ENCODE peak calls at places on chromosomes 3 and 15, in ten cellular contexts. D is stimulated activated CD8-positive, alpha-beta memory T cell treated with anti-CD3 and anti-CD28 coated beads, Interleukin-7, amount 100 ng/mL, for 24 hours; U is GM20000; P is neural crest cell; I is ELR; J is anterior cingulate cortex; A is NCI-H1105; S is lower leg skin; Y is left colon; X is NCI-H1092. T is an unnamed sample.

GRCh38 chr3:194505791-194506415 is 19.1 kb upstream of the ATP13A3 start:
- DNase-seq in D (no peak), U (no peak), P (no peak), I (no peak), J (no peak), A (no peak), S (no peak), Y (no peak), X (no peak), T (no peak)

GRCh38 chr15:42134617-42135243 is 21.7 kb downstream of the PLA2G4F start:
- DNase-seq in D (no peak), U (no peak), P (no peak), I (no peak), J (no peak), A (no peak), S (peak; percentile 6), Y (no peak), X (no peak), T (no peak)

GRCh38 chr3:71444028-71444860 is 139.3 kb downstream of the FOXP1 start:
- DNase-seq in D (no peak), U (peak; percentile 62), P (no peak), I (peak; percentile 84), J (no peak), A (no peak), S (peak; percentile 69), Y (peak; percentile 50), X (no peak), T (no peak)

GRCh38 chr3:30012941-30013543 is 593.4 kb upstream of the TGFBR2 start:
- DNase-seq in D (peak; percentile 21), U (peak; percentile 12), P (peak; percentile 65), I (peak; percentile 81), J (peak; percentile 1), A (peak; percentile 16), S (peak; percentile 68), Y (peak; percentile 90), X (peak; percentile 56), T (peak; percentile 68)

GRCh38 chr3:183502782-183503181 is 52.7 kb downstream of the KLHL6 start:
- DNase-seq in D (no peak), U (no peak), P (no peak), I (peak; percentile 16), J (no peak), A (no peak), S (no peak), Y (no peak), X (no peak), T (no peak)

GRCh38 chr3:145015243-145015642 is 1043.6 kb downstream of the DIPK2A start:
- DNase-seq in D (no peak), U (no peak), P (no peak), I (peak; percentile 9), J (no peak), A (no peak), S (no peak), Y (no peak), X (no peak), T (no peak)

GRCh38 chr15:61459785-61460707 is 230.9 kb upstream of the RORA start:
- DNase-seq in D (no peak), U (no peak), P (no peak), I (peak; percentile 22), J (no peak), A (no peak), S (no peak), Y (no peak), X (no peak), T (no peak)

GRCh38 chr3:134134240-134134639 is 104.5 kb upstream of the SLCO2A1 start:
- DNase-seq in D (no peak), U (no peak), P (no peak), I (peak; percentile 8), J (no peak), A (no peak), S (no peak), Y (no peak), X (no peak), T (no peak)

GRCh38 chr3:47664519-47664918 is 85.9 kb upstream of the CSPG5 start:
- DNase-seq in D (no peak), U (no peak), P (no peak), I (peak; percentile 53), J (no peak), A (no peak), S (no peak), Y (no peak), X (no peak), T (no peak)

GRCh38 chr3:178078933-178079332 is 457.3 kb upstream of the KCNMB2 start:
- DNase-seq in D (no peak), U (no peak), P (no peak), I (no peak), J (no peak), A (no peak), S (no peak), Y (no peak), X (no peak), T (no peak)

GRCh38 chr3:66303556-66303955 is 82.8 kb downstream of the SLC25A26 start:
- DNase-seq in D (no peak), U (peak; percentile 15), P (no peak), I (no peak), J (no peak), A (no peak), S (no peak), Y (no peak), X (no peak), T (no peak)

GRCh38 chr15:36185845-36186244 is 393.6 kb upstream of the CDIN1 start:
- DNase-seq in D (no peak), U (no peak), P (no peak), I (no peak), J (no peak), A (no peak), S (no peak), Y (no peak), X (no peak), T (no peak)

GRCh38 chr15:80404057-80404718 is at the start of gene ARNT2:
- DNase-seq in D (no peak), U (peak; percentile 57), P (peak; percentile 54), I (peak; percentile 22), J (peak; percentile 83), A (no peak), S (no peak), Y (peak; percentile 28), X (peak; percentile 35), T (peak; percentile 74)

GRCh38 chr3:177932750-177933660 is 603.2 kb upstream of the KCNMB2 start:
- DNase-seq in D (no peak), U (no peak), P (no peak), I (no peak), J (no peak), A (no peak), S (no peak), Y (no peak), X (no peak), T (no peak)

GRCh38 chr15:63250312-63250965 is 27.0 kb upstream of the APH1B start:
- DNase-seq in D (no peak), U (no peak), P (no peak), I (peak; percentile 98), J (no peak), A (no peak), S (no peak), Y (no peak), X (no peak), T (no peak)

GRCh38 chr3:10008588-10009344 is 17.5 kb upstream of the FANCD2 start:
- DNase-seq in D (peak; percentile 57), U (peak; percentile 87), P (peak; percentile 69), I (peak; percentile 85), J (peak; percentile 39), A (peak; percentile 48), S (peak; percentile 85), Y (peak; percentile 94), X (peak; percentile 37), T (peak; percentile 87)

GRCh38 chr15:74432968-74433591 is 678 bp downstream of the SEMA7A start:
- DNase-seq in D (no peak), U (peak; percentile 61), P (no peak), I (no peak), J (no peak), A (no peak), S (no peak), Y (no peak), X (no peak), T (no peak)

GRCh38 chr15:39728844-39729243 is 53.8 kb downstream of the FSIP1 start:
- DNase-seq in D (no peak), U (no peak), P (no peak), I (peak; percentile 46), J (no peak), A (no peak), S (no peak), Y (no peak), X (no peak), T (no peak)

GRCh38 chr3:12993623-12994356 is 79.4 kb downstream of the IQSEC1 start:
- DNase-seq in D (no peak), U (peak; percentile 81), P (peak; percentile 27), I (peak; percentile 23), J (peak; percentile 38), A (no peak), S (no peak), Y (peak; percentile 61), X (no peak), T (no peak)

GRCh38 chr3:152835311-152836102 is 576 bp downstream of the P2RY1 start:
- DNase-seq in D (no peak), U (peak; percentile 68), P (peak; percentile 55), I (peak; percentile 1), J (peak; percentile 45), A (no peak), S (peak; percentile 26), Y (peak; percentile 72), X (no peak), T (peak; percentile 69)

GRCh38 chr3:39146611-39147373 is 6.6 kb downstream of the CSRNP1 start:
- DNase-seq in D (peak; percentile 43), U (peak; percentile 34), P (no peak), I (peak; percentile 94), J (peak; percentile 76), A (no peak), S (peak; percentile 79), Y (peak; percentile 80), X (no peak), T (peak; percentile 78)

GRCh38 chr3:155859859-155860258 is 5.6 kb upstream of the SLC33A1 start:
- DNase-seq in D (no peak), U (peak; percentile 37), P (no peak), I (peak; percentile 46), J (no peak), A (no peak), S (no peak), Y (no peak), X (no peak), T (no peak)

GRCh38 chr3:101803152-101803782 is 24.3 kb downstream of the NXPE3 start:
- DNase-seq in D (no peak), U (peak; percentile 63), P (peak; percentile 34), I (peak; percentile 82), J (no peak), A (peak; percentile 36), S (peak; percentile 54), Y (peak; percentile 26), X (peak; percentile 74), T (no peak)

GRCh38 chr3:190579514-190580137 is 65.7 kb downstream of the IL1RAP start:
- DNase-seq in D (no peak), U (no peak), P (no peak), I (no peak), J (no peak), A (no peak), S (no peak), Y (no peak), X (no peak), T (no peak)

GRCh38 chr15:37695719-37696118 is 238.7 kb upstream of the TMCO5A start:
- DNase-seq in D (no peak), U (no peak), P (no peak), I (no peak), J (no peak), A (no peak), S (no peak), Y (no peak), X (no peak), T (no peak)

T was measured in glutamatergic neuron.